ENCODE peak calls at places on chromosomes 7 and 10, in five cellular contexts. O is progenitor cell of endocrine pancreas, K is head of caudate nucleus, S is KBM-7, N is IMR-90. T is an unnamed sample.

GRCh38 chr7:149196151-149196704 is 882 bp downstream of the ZNF282 start:
- DNase-seq in O (no peak), S (peak), K (no peak), N (no peak), T (no peak)

GRCh38 chr7:140640727-140641531 is at the start of gene DENND2A:
- DNase-seq in N (peak), K (peak), O (peak), S (peak), T (peak)

GRCh38 chr10:68208424-68209042 is 23.4 kb downstream of the ATOH7 start:
- DNase-seq in N (peak), S (peak), K (peak), O (peak), T (no peak)

GRCh38 chr7:151742713-151743480 is 134.0 kb downstream of the PRKAG2 start:
- DNase-seq in K (no peak), S (no peak), N (no peak), O (no peak), T (no peak)

GRCh38 chr10:81914736-81915510 is 39.9 kb downstream of the NRG3 start:
- DNase-seq in K (no peak), N (no peak), S (no peak), O (no peak), T (no peak)

GRCh38 chr7:157837561-157837960 is 500.8 kb downstream of the DNAJB6 start:
- DNase-seq in N (no peak), K (no peak), O (no peak), S (no peak), T (no peak)

GRCh38 chr7:30274641-30275040 is 9.8 kb upstream of the ZNRF2 start:
- DNase-seq in S (no peak), K (no peak), N (no peak), O (no peak), T (no peak)

GRCh38 chr10:68106656-68107055 is 2.6 kb upstream of the MYPN start:
- DNase-seq in S (no peak), N (peak), O (no peak), K (no peak), T (no peak)

GRCh38 chr7:85220651-85221050 is 33.8 kb upstream of the SEMA3D start:
- DNase-seq in N (no peak), K (no peak), O (no peak), S (no peak), T (no peak)

GRCh38 chr7:88927-89921 is 103.1 kb upstream of the FAM20C start:
- DNase-seq in N (peak), S (peak), O (no peak), K (no peak), T (no peak)

GRCh38 chr10:8352696-8353095 is 298.2 kb downstream of the GATA3 start:
- DNase-seq in O (no peak), S (no peak), N (no peak), K (no peak), T (no peak)

GRCh38 chr7:85628187-85628586 is 441.3 kb upstream of the SEMA3D start:
- DNase-seq in N (no peak), O (no peak), S (no peak), K (no peak), T (no peak)

GRCh38 chr7:44149571-44150465 is 8.7 kb upstream of the MYL7 start:
- DNase-seq in K (peak), N (peak), O (no peak), S (no peak), T (no peak)

GRCh38 chr10:61081331-61081730 is 137.3 kb upstream of the RHOBTB1 start:
- DNase-seq in O (no peak), N (no peak), K (no peak), S (no peak), T (no peak)

GRCh38 chr10:91883549-91884542 is 25.4 kb downstream of the FGFBP3 start:
- DNase-seq in S (no peak), N (peak), O (no peak), K (no peak), T (no peak)

GRCh38 chr10:122164028-122164601 is 107.0 kb upstream of the BTBD16 start:
- DNase-seq in N (no peak), S (no peak), K (peak), O (peak), T (peak)

GRCh38 chr10:11700539-11700938 is 41.6 kb upstream of the ECHDC3 start:
- DNase-seq in K (no peak), O (no peak), N (no peak), S (no peak), T (no peak)

GRCh38 chr7:157253850-157254249 is 83.0 kb upstream of the DNAJB6 start:
- DNase-seq in O (no peak), S (no peak), N (no peak), K (peak), T (peak)

GRCh38 chr10:113982745-113983144 is 60.9 kb upstream of the ADRB1 start:
- DNase-seq in O (no peak), N (no peak), S (no peak), K (no peak), T (no peak)

GRCh38 chr7:149071641-149072437 is 18.7 kb downstream of the ZNF786 start:
- DNase-seq in N (peak), O (no peak), K (no peak), S (no peak), T (no peak)